ENCODE peak calls at places on chromosomes 12 and 14, in eight cellular contexts. Q is NCI-H1092 treated with DMSO at 0.1 percent for 48 hours; G is RCC 7860; V is epithelial cell of esophagus; S is CD4-positive, CD25-positive, alpha-beta regulatory T cell; W is HT1080; J is stimulated activated naive CD4-positive, alpha-beta T cell; I is DMS153. U is an unnamed sample.

GRCh38 chr14:36442824-36443241 is 77.2 kb downstream of the NKX2-1 start:
- DNase-seq in Q (no peak), G (no peak), V (no peak), S (no peak), W (no peak), J (no peak), I (no peak), U (no peak)

GRCh38 chr14:100534528-100535286 is 52.5 kb downstream of the BEGAIN start:
- DNase-seq in Q (no peak), G (no peak), V (no peak), S (no peak), W (no peak), J (no peak), I (no peak), U (no peak)

GRCh38 chr12:6950401-6950801 is 755 bp upstream of the PTPN6 start:
- DNase-seq in Q (no peak), G (no peak), V (no peak), S (peak), W (no peak), J (no peak), I (no peak), U (no peak)

GRCh38 chr12:113289361-113289760 is 45.5 kb downstream of the SLC8B1 start:
- DNase-seq in Q (no peak), G (no peak), V (no peak), S (no peak), W (no peak), J (no peak), I (no peak), U (no peak)

GRCh38 chr12:103441437-103442186 is 54.2 kb downstream of the C12orf42 start:
- DNase-seq in Q (no peak), G (no peak), V (no peak), S (peak), W (no peak), J (peak), I (no peak), U (no peak)

GRCh38 chr14:91349481-91350074 is 68.0 kb downstream of the CCDC88C start:
- DNase-seq in Q (no peak), G (no peak), V (peak), S (peak), W (no peak), J (peak), I (no peak), U (no peak)

GRCh38 chr12:21823581-21823980 is 49.1 kb upstream of the KCNJ8 start:
- DNase-seq in Q (no peak), G (no peak), V (no peak), S (no peak), W (no peak), J (no peak), I (no peak), U (no peak)

GRCh38 chr12:55925870-55926737 is 1.6 kb downstream of the PYM1 start:
- DNase-seq in Q (no peak), G (no peak), V (no peak), S (peak), W (no peak), J (no peak), I (no peak), U (no peak)

GRCh38 chr14:95143813-95144620 is 13.3 kb downstream of the DICER1 start:
- DNase-seq in Q (no peak), G (no peak), V (no peak), S (no peak), W (no peak), J (no peak), I (no peak), U (no peak)

GRCh38 chr12:21521541-21521940 is 4.6 kb upstream of the SPX start:
- DNase-seq in Q (no peak), G (no peak), V (no peak), S (no peak), W (no peak), J (no peak), I (no peak), U (no peak)

GRCh38 chr12:2101798-2102197 is 49.0 kb downstream of the CACNA1C start:
- DNase-seq in Q (no peak), G (no peak), V (no peak), S (no peak), W (no peak), J (no peak), I (no peak), U (no peak)

GRCh38 chr14:33682746-33683145 is 268.1 kb downstream of the EGLN3 start:
- DNase-seq in Q (no peak), G (no peak), V (no peak), S (no peak), W (no peak), J (no peak), I (no peak), U (no peak)

GRCh38 chr12:126903180-126903876 is 1363.6 kb upstream of the TMEM132C start:
- DNase-seq in Q (no peak), G (no peak), V (no peak), S (no peak), W (no peak), J (no peak), I (no peak), U (no peak)